ENCODE peak calls at places on chromosomes 2 and 18, in five cellular contexts. One of them, this sample, is unnamed. For H3K4me1 and H4K20me1, the result is how much of the 10 kb centered on the place peaks cover.

GRCh38 chr2:239519081-239519920 is 118.5 kb upstream of the HDAC4 start:
- DNase-seq in K562: no peak
- DNase-seq in mammary epithelial cell: no peak
- DNase-seq in PC-9: no peak
- DNase-seq in fibroblast of lung: no peak
- DNase-seq in this sample: no peak

GRCh38 chr18:21703241-21703820 is 1.2 kb downstream of the ABHD3 start:
- DNase-seq in K562: peak
- DNase-seq in mammary epithelial cell: peak
- DNase-seq in PC-9: no peak
- DNase-seq in fibroblast of lung: peak
- DNase-seq in this sample: no peak

GRCh38 chr2:238821391-238821790 is 26.5 kb upstream of the TWIST2 start:
- DNase-seq in K562: no peak
- DNase-seq in mammary epithelial cell: no peak
- DNase-seq in PC-9: no peak
- DNase-seq in fibroblast of lung: peak
- DNase-seq in this sample: peak

GRCh38 chr18:48862116-48862515 is 88.6 kb downstream of the SMAD7 start:
- DNase-seq in K562: no peak
- DNase-seq in mammary epithelial cell: no peak
- DNase-seq in PC-9: no peak
- DNase-seq in fibroblast of lung: no peak
- DNase-seq in this sample: no peak

GRCh38 chr18:77133051-77133919 is 702 bp upstream of the MBP start:
- DNase-seq in K562: no peak
- DNase-seq in mammary epithelial cell: no peak
- DNase-seq in PC-9: no peak
- DNase-seq in fibroblast of lung: no peak
- DNase-seq in this sample: no peak

GRCh38 chr2:2825516-2826208 is 494.6 kb upstream of the MYT1L start:
- DNase-seq in K562: no peak
- DNase-seq in mammary epithelial cell: no peak
- DNase-seq in PC-9: no peak
- DNase-seq in fibroblast of lung: no peak
- DNase-seq in this sample: no peak

GRCh38 chr18:77055429-77056310 is 76.9 kb downstream of the MBP start:
- DNase-seq in K562: no peak
- DNase-seq in mammary epithelial cell: no peak
- DNase-seq in PC-9: no peak
- DNase-seq in fibroblast of lung: no peak
- DNase-seq in this sample: no peak

GRCh38 chr2:66865161-66865560 is 430.2 kb downstream of the MEIS1 start:
- DNase-seq in K562: no peak
- DNase-seq in mammary epithelial cell: no peak
- DNase-seq in PC-9: no peak
- DNase-seq in fibroblast of lung: no peak
- DNase-seq in this sample: no peak

GRCh38 chr2:32553829-32554432 is 73.9 kb upstream of the TTC27 start:
- DNase-seq in K562: peak
- DNase-seq in mammary epithelial cell: peak
- DNase-seq in PC-9: no peak
- DNase-seq in fibroblast of lung: peak
- DNase-seq in this sample: peak

GRCh38 chr2:45567974-45568789 is 42.9 kb downstream of the SRBD1 start:
- DNase-seq in K562: peak
- DNase-seq in mammary epithelial cell: no peak
- DNase-seq in PC-9: no peak
- DNase-seq in fibroblast of lung: peak
- DNase-seq in this sample: peak

GRCh38 chr18:53984021-53984420 is 240.4 kb downstream of the MBD2 start:
- DNase-seq in K562: no peak
- DNase-seq in mammary epithelial cell: peak
- DNase-seq in PC-9: no peak
- DNase-seq in fibroblast of lung: no peak
- DNase-seq in this sample: no peak

GRCh38 chr2:227191367-227191766 is 26.9 kb downstream of the COL4A3 start:
- DNase-seq in K562: no peak
- DNase-seq in mammary epithelial cell: no peak
- DNase-seq in PC-9: no peak
- DNase-seq in fibroblast of lung: peak
- DNase-seq in this sample: peak

GRCh38 chr18:48308027-48308635 is 101.1 kb downstream of the ZBTB7C start:
- DNase-seq in K562: no peak
- DNase-seq in mammary epithelial cell: peak
- DNase-seq in PC-9: peak
- DNase-seq in fibroblast of lung: no peak
- DNase-seq in this sample: no peak

GRCh38 chr2:121044412-121044811 is 240.6 kb downstream of the TFCP2L1 start:
- DNase-seq in K562: peak
- DNase-seq in mammary epithelial cell: no peak
- DNase-seq in PC-9: no peak
- DNase-seq in fibroblast of lung: no peak
- DNase-seq in this sample: no peak

GRCh38 chr2:228777855-228778355 is 493.2 kb downstream of the PID1 start:
- DNase-seq in K562: no peak
- DNase-seq in mammary epithelial cell: no peak
- DNase-seq in PC-9: no peak
- DNase-seq in fibroblast of lung: no peak
- DNase-seq in this sample: peak

GRCh38 chr18:9109523-9109922 is 7.0 kb downstream of the NDUFV2 start:
- DNase-seq in K562: no peak
- DNase-seq in mammary epithelial cell: no peak
- DNase-seq in PC-9: no peak
- DNase-seq in fibroblast of lung: peak
- DNase-seq in this sample: peak

GRCh38 chr2:54967759-54968365 is 82.4 kb downstream of the RTN4 start:
- DNase-seq in K562: no peak
- DNase-seq in mammary epithelial cell: no peak
- DNase-seq in PC-9: no peak
- DNase-seq in fibroblast of lung: no peak
- DNase-seq in this sample: no peak

GRCh38 chr2:54570925-54571694 is 115.0 kb downstream of the SPTBN1 start:
- DNase-seq in K562: peak
- DNase-seq in mammary epithelial cell: peak
- DNase-seq in PC-9: peak
- DNase-seq in fibroblast of lung: peak
- DNase-seq in this sample: peak

GRCh38 chr2:207067476-207067875 is 98.3 kb downstream of the KLF7 start:
- DNase-seq in K562: no peak
- DNase-seq in mammary epithelial cell: no peak
- DNase-seq in PC-9: no peak
- DNase-seq in fibroblast of lung: no peak
- DNase-seq in this sample: no peak

GRCh38 chr2:180203972-180204371 is 196.9 kb upstream of the CWC22 start:
- DNase-seq in K562: no peak
- DNase-seq in mammary epithelial cell: peak
- DNase-seq in PC-9: no peak
- DNase-seq in fibroblast of lung: peak
- DNase-seq in this sample: peak

GRCh38 chr2:2569836-2570235 is 238.8 kb upstream of the MYT1L start:
- DNase-seq in K562: no peak
- DNase-seq in mammary epithelial cell: no peak
- DNase-seq in PC-9: no peak
- DNase-seq in fibroblast of lung: no peak
- DNase-seq in this sample: no peak

GRCh38 chr2:77629529-77629928 is 107.4 kb upstream of the LRRTM4 start:
- DNase-seq in K562: no peak
- DNase-seq in mammary epithelial cell: no peak
- DNase-seq in PC-9: no peak
- DNase-seq in fibroblast of lung: no peak
- DNase-seq in this sample: no peak

GRCh38 chr2:6290212-6290611 is 575.5 kb downstream of the CMPK2 start:
- DNase-seq in K562: no peak
- DNase-seq in mammary epithelial cell: no peak
- DNase-seq in PC-9: no peak
- DNase-seq in fibroblast of lung: no peak
- DNase-seq in this sample: no peak

GRCh38 chr18:76383636-76384035 is 111.4 kb downstream of the ZNF516 start:
- DNase-seq in K562: no peak
- DNase-seq in mammary epithelial cell: no peak
- DNase-seq in PC-9: no peak
- DNase-seq in fibroblast of lung: no peak
- DNase-seq in this sample: no peak

GRCh38 chr18:35582310-35582682 is 756 bp downstream of the GALNT1 start:
- DNase-seq in K562: peak
- DNase-seq in mammary epithelial cell: no peak
- DNase-seq in PC-9: no peak
- DNase-seq in fibroblast of lung: no peak
- DNase-seq in this sample: no peak

GRCh38 chr2:3399403-3399802 is 19.9 kb downstream of the TRAPPC12 start:
- DNase-seq in K562: no peak
- DNase-seq in mammary epithelial cell: no peak
- DNase-seq in PC-9: no peak
- DNase-seq in fibroblast of lung: no peak
- DNase-seq in this sample: no peak

GRCh38 chr2:192151848-192152247 is 42.9 kb downstream of the TMEFF2 start:
- DNase-seq in K562: no peak
- DNase-seq in mammary epithelial cell: peak
- DNase-seq in PC-9: no peak
- DNase-seq in fibroblast of lung: peak
- DNase-seq in this sample: peak

GRCh38 chr2:130382313-130382917 is 26.6 kb downstream of the PTPN18 start:
- DNase-seq in K562: no peak
- DNase-seq in mammary epithelial cell: no peak
- DNase-seq in PC-9: no peak
- DNase-seq in fibroblast of lung: no peak
- DNase-seq in this sample: no peak

DNA sequence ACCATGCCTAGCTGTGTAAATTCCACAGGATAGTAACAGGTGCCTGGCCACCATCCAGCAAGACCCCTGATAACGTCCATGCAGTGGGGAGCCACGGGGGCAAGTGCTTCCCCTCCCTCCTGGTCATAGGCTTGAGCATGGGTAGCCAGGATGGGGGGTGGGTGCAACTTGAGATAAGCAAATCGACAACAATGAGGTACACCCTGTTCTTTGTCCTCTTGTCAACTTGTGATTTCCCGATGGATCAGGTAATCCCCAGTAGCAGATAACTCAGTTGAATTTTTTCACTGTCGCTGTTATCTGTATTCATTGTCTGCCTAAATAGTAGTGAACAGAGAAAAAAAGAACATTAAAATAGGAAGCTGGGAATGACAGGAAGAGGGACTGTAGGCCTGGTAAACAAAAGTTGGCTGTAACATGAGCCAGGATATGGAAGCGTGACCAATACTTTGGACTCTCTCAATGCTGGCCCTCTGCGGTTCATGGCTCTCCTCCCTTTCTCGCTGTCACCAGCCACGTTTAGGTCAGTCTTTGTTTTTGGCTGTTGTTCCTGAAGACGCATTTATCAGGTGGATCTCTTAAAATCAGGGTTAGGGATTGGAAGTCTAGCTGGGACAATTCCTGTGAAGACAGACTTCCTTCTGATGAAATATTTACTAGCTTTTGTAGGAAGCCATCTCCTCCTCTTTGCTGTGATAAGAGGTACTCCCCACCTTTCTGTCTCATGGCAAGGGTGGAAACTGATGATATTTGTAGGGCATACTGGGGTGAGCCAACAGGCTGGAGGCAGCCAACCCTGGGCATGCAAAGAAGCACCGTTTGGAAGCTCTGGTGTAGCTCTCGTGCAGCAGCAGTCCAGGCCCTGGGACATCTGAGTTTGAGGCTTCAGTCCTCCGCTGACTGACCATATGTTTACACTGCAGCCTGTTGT is 42.4 kb downstream of the TCF7L1 start:
- DNase-seq in K562: no peak
- DNase-seq in mammary epithelial cell: no peak
- DNase-seq in PC-9: no peak
- DNase-seq in fibroblast of lung: peak
- DNase-seq in this sample: peak
- H3K4me1 ChIP-seq in K562: under half
- H3K4me1 ChIP-seq in mammary epithelial cell: under half
- H3K4me1 ChIP-seq in PC-9: under half
- H3K4me1 ChIP-seq in fibroblast of lung: under half
- H3K4me1 ChIP-seq in this sample: under half

GRCh38 chr18:51037230-51037629 is 7.2 kb downstream of the SMAD4 start:
- DNase-seq in K562: no peak
- DNase-seq in mammary epithelial cell: no peak
- DNase-seq in PC-9: no peak
- DNase-seq in fibroblast of lung: no peak
- DNase-seq in this sample: no peak
- H4K20me1 ChIP-seq in K562: under half
- H4K20me1 ChIP-seq in mammary epithelial cell: under half
- H4K20me1 ChIP-seq in PC-9: half or more
- H4K20me1 ChIP-seq in fibroblast of lung: under half
- H4K20me1 ChIP-seq in this sample: half or more

GRCh38 chr18:62763101-62763521 is 47.8 kb downstream of the PHLPP1 start:
- DNase-seq in K562: no peak
- DNase-seq in mammary epithelial cell: peak
- DNase-seq in PC-9: peak
- DNase-seq in fibroblast of lung: no peak
- DNase-seq in this sample: no peak

GRCh38 chr18:62758591-62758990 is 43.2 kb downstream of the PHLPP1 start:
- DNase-seq in K562: no peak
- DNase-seq in mammary epithelial cell: no peak
- DNase-seq in PC-9: no peak
- DNase-seq in fibroblast of lung: no peak
- DNase-seq in this sample: no peak

GRCh38 chr18:62759704-62760402 is 44.5 kb downstream of the PHLPP1 start:
- DNase-seq in K562: no peak
- DNase-seq in mammary epithelial cell: peak
- DNase-seq in PC-9: peak
- DNase-seq in fibroblast of lung: peak
- DNase-seq in this sample: peak

GRCh38 chr18:62757399-62758010 is 42.2 kb downstream of the PHLPP1 start:
- DNase-seq in K562: no peak
- DNase-seq in mammary epithelial cell: no peak
- DNase-seq in PC-9: peak
- DNase-seq in fibroblast of lung: no peak
- DNase-seq in this sample: no peak

GRCh38 chr18:62760403-62760734 is 45.0 kb downstream of the PHLPP1 start:
- DNase-seq in K562: no peak
- DNase-seq in mammary epithelial cell: no peak
- DNase-seq in PC-9: no peak
- DNase-seq in fibroblast of lung: no peak
- DNase-seq in this sample: peak
- H3K4me1 ChIP-seq in K562: under half
- H3K4me1 ChIP-seq in mammary epithelial cell: under half
- H3K4me1 ChIP-seq in PC-9: half or more
- H3K4me1 ChIP-seq in fibroblast of lung: under half
- H3K4me1 ChIP-seq in this sample: under half

DNA sequence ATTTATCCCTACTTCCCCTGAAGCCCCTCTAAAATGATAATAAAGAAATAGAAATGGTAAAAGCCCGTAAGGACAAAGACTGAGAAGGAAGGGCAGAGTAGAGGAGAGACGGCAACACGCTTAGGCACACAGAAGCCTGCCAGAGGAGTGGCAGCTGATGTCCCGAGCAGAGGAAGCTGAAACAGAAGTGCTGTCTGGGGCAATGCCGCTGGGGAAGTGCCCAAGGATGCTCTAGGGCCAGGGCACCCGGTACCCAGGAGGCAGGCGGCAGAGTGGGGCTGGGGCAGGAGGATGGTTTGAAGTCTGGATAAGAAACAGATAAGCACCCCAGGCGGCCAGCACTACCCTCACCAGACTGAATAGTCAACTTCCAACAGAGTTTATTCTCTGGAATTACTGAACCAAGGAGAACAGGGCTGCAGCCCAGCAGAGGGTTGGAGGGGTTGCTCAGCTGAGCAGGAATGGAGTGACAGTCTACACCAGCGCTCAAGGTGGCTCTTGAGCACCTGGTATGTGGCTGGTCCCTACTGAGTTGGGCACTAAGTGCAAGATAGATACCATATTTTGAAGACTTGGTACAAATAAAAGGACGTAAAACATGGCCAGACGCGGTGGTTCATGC is 22.4 kb downstream of the TMEM37 start:
- DNase-seq in K562: no peak
- DNase-seq in mammary epithelial cell: no peak
- DNase-seq in PC-9: no peak
- DNase-seq in fibroblast of lung: no peak
- DNase-seq in this sample: no peak
- H4K20me1 ChIP-seq in K562: under half
- H4K20me1 ChIP-seq in mammary epithelial cell: under half
- H4K20me1 ChIP-seq in PC-9: under half
- H4K20me1 ChIP-seq in fibroblast of lung: under half
- H4K20me1 ChIP-seq in this sample: under half